ENCODE peak calls at places on chromosomes 13 and 19, in eight cellular contexts. X is HL-60; D is CD8-positive, alpha-beta T cell; R is AG04450; C is gastrocnemius medialis; O is stomach; Y is colonic mucosa; A is GM23338. U is an unnamed sample.

GRCh38 chr13:22848539-22849052 is 332.2 kb upstream of the SGCG start:
- DNase-seq in X (no peak), D (no peak), R (no peak), C (no peak), O (no peak), Y (peak; percentile 43), A (peak; percentile 91), U (no peak)

GRCh38 chr13:51525567-51526165 is 58.6 kb upstream of the WDFY2 start:
- DNase-seq in X (no peak), D (no peak), R (no peak), C (no peak), O (no peak), Y (no peak), A (no peak), U (no peak)

GRCh38 chr13:45527699-45528462 is 63.1 kb downstream of the COG3 start:
- DNase-seq in X (no peak), D (no peak), R (peak; percentile 43), C (no peak), O (peak; percentile 66), Y (no peak), A (no peak), U (no peak)

GRCh38 chr19:53112286-53112685 is 9.1 kb upstream of the ZNF160 start:
- DNase-seq in X (no peak), D (no peak), R (no peak), C (no peak), O (no peak), Y (no peak), A (no peak), U (no peak)

GRCh38 chr19:17073869-17074627 is 1.2 kb downstream of the HAUS8 start:
- DNase-seq in X (no peak), D (no peak), R (no peak), C (no peak), O (no peak), Y (peak; percentile 42), A (peak; percentile 62), U (no peak)

GRCh38 chr13:48506092-48506701 is 26.7 kb downstream of the RCBTB2 start:
- DNase-seq in X (no peak), D (no peak), R (no peak), C (no peak), O (no peak), Y (no peak), A (no peak), U (no peak)

GRCh38 chr13:99431927-99432636 is 69.2 kb upstream of the TM9SF2 start:
- DNase-seq in X (peak; percentile 43), D (no peak), R (no peak), C (no peak), O (no peak), Y (no peak), A (no peak), U (no peak)

GRCh38 chr13:67258482-67258881 is 28.3 kb upstream of the PCDH9 start:
- DNase-seq in X (no peak), D (no peak), R (no peak), C (no peak), O (no peak), Y (no peak), A (peak; percentile 78), U (no peak)

GRCh38 chr19:28746486-28746885 is 466.5 kb downstream of the UQCRFS1 start:
- DNase-seq in X (no peak), D (no peak), R (no peak), C (no peak), O (no peak), Y (no peak), A (no peak), U (no peak)

GRCh38 chr19:3516675-3517207 is 10.6 kb downstream of the FZR1 start:
- DNase-seq in X (no peak), D (peak; percentile 41), R (no peak), C (peak; percentile 16), O (peak; percentile 68), Y (peak; percentile 67), A (no peak), U (peak; percentile 38)

GRCh38 chr19:54434862-54435174 is 14.2 kb upstream of the LENG8 start:
- DNase-seq in X (peak; percentile 23), D (no peak), R (no peak), C (no peak), O (no peak), Y (no peak), A (peak; percentile 56), U (no peak)

GRCh38 chr19:35112995-35113693 is 2.5 kb upstream of the FXYD3 start:
- DNase-seq in X (no peak), D (no peak), R (no peak), C (no peak), O (no peak), Y (no peak), A (no peak), U (no peak)

GRCh38 chr19:35116085-35116801 is 620 bp downstream of the FXYD3 start:
- DNase-seq in X (no peak), D (no peak), R (no peak), C (no peak), O (peak; percentile 85), Y (peak; percentile 86), A (no peak), U (no peak)

GRCh38 chr19:35115538-35115951 is at the start of gene FXYD3:
- DNase-seq in X (no peak), D (no peak), R (no peak), C (no peak), O (peak; percentile 57), Y (peak; percentile 88), A (no peak), U (no peak)

GRCh38 chr19:35117017-35117570 is 1.5 kb downstream of the FXYD3 start:
- DNase-seq in X (no peak), D (no peak), R (no peak), C (no peak), O (no peak), Y (no peak), A (no peak), U (no peak)

DNA sequence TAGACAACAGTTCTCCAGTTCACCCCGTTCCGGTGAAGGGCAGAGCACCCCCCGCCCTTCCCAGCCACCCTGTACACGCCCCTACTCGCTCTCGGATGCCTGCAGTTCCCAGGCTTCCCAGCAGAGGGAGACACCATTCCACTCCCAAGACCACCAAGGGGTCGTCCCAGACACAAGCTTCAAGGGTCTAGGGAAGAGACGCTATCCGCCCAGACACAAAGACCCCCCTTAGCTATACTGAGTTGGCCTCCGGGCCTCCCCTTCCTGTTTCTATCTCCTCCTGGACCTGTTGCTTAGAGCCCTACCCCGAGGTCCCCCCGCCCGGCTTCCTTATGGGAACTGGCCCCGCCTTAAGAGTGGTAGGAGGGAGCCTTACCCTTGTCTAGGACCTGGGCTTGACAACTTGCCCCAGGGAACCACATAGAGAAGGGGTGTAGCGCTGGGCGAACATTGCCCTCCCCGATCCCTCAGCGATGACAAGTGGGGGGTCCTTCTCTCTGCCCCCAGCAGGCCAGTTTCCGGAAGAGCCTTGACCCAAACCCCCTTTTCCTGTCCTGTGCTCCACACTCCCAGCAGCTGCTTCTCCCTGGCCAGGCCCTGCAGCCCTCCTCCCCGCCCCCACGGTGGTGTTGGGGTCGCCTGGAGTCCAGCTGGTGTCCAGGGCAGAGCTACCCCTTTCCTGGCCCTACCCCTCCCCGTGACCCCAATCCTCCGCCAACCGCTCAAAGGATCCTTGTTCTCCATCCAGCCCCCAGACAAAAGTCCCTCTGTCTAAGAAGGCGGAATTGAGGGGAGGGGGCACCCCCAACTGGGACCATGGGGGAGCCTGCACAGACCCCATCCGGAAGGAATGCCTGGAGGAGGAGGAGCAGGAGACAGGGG is 726 bp upstream of the FXYD3 start:
- DNase-seq in X (peak; percentile 15), D (peak; percentile 41), R (no peak), C (no peak), O (peak; percentile 80), Y (peak; percentile 86), A (peak; percentile 90), U (peak; percentile 32)
- H3K4me3 ChIP-seq in X (no peak overlapping the region), D (no peak overlapping the region), R (no peak overlapping the region), C (peak overlapping the region; percentile 32), O (peak overlapping the region; percentile 44), Y (peak overlapping the region; percentile 32), A (peak overlapping the region; percentile 52), U (no peak overlapping the region)

DNA sequence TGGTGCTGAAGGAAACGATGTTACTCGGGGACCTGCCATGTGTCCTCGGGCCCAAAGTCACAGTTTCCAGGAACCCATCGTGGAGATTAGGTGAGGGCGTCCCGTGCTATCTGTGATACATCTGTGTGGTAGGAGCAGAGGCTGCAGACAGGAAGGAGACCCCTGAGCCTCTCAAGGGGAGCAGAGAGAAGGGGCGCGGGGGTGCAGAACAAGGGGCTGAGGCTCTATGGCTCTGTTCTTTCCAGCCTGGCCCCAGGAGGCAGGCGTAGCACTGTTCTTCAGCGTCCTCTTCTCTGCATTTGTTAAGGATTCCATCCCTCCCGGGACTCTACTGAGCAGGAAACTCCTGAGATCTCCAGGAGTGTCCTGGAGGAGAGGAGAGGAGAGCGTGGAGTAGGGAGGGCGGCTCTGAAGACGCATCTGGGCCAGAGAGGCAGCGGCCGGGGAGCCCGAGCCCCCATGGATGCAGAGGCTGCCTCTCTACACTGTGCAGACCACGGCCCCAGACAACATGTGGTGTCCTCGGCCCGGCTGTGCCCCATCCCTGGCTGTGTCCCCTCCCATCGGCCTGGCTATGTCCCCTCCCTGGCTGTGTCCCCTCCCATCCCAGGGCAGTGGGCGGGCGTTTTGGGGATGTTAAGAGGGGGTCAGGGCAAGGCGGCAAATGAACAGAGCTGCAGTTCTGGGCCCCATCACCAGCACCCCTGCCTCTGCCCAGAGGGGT is 118.0 kb downstream of the ATP11A start:
- DNase-seq in X (no peak), D (no peak), R (no peak), C (no peak), O (no peak), Y (no peak), A (no peak), U (no peak)
- H3K27ac ChIP-seq in X (no peak overlapping the region), D (no peak overlapping the region), R (no peak overlapping the region), C (no peak overlapping the region), O (no peak overlapping the region), Y (no peak overlapping the region), A (no peak overlapping the region), U (no peak overlapping the region)

DNA sequence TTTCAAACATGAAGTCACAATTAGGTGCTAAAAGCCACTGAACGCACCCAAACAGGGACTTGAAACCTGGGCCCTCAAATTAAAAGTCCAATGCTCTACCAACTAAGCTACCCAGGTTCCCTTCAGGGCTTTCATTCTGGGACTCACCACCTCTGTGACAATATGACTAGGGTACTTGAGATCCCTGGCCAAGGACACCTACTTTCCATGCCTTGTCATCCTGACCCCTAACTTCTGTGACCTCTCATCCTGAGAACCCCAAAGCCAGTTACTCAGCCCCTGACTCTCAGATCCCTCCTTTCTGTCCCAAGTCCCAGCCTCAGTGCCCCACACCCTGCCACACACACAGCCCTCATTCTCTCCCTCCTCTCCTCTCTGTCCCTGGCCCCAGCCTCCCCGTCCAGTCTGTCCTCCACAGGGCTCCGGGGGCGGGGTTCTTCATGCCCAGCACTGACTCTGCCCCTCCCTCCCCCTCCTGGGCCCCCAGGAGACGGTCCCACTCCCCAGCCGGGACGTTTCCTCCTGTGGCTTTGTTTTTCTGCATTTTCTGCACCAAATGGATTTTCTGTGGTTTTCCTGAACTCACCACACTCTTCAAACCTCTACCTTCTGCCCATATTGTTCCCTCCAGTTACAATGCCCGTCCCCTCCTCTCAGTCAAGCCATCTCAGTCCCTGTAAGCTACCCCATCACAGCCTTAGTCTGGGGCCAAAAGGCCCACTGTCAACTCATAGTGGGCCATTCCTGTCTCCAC is 7.0 kb downstream of the RCN3 start:
- DNase-seq in X (peak; percentile 58), D (no peak), R (no peak), C (no peak), O (no peak), Y (no peak), A (no peak), U (no peak)
- H3K4me3 ChIP-seq in X (no peak overlapping the region), D (peak overlapping the region; percentile 78), R (no peak overlapping the region), C (peak overlapping the region; percentile 72), O (no peak overlapping the region), Y (no peak overlapping the region), A (peak overlapping the region; percentile 80), U (peak overlapping the region; percentile 71)

GRCh38 chr19:46471778-46472543 is 598 bp upstream of the PNMA8A start:
- DNase-seq in X (no peak), D (no peak), R (no peak), C (no peak), O (no peak), Y (no peak), A (no peak), U (no peak)
- H3K27ac ChIP-seq in X (no peak overlapping the region), D (no peak overlapping the region), R (no peak overlapping the region), C (peak overlapping the region; percentile 55), O (no peak overlapping the region), Y (no peak overlapping the region), A (no peak overlapping the region), U (no peak overlapping the region)

U was measured in effector memory CD4-positive, alpha-beta T cell.